ENCODE peak calls at places on chromosomes 6 and 20, in four cellular contexts. Y is HepG2, B is K562, M is GM12878. L is an unnamed sample.

GRCh38 chr6:41970436-41970846 is 28.8 kb upstream of the CCND3 start:
- DNase-seq in B (no peak), M (no peak), Y (no peak), L (no peak)

GRCh38 chr20:7411075-7411474 is 529.2 kb downstream of the HAO1 start:
- DNase-seq in Y (no peak), M (no peak), B (no peak), L (no peak)

GRCh38 chr20:23624307-23624706 is 13.4 kb downstream of the CST3 start:
- DNase-seq in Y (peak; percentile 55), M (no peak), B (no peak), L (no peak)

GRCh38 chr20:45354423-45355208 is 6.4 kb upstream of the SDC4 start:
- DNase-seq in B (no peak), M (no peak), Y (no peak), L (no peak)

GRCh38 chr6:143270026-143270425 is 180.5 kb downstream of the ADAT2 start:
- DNase-seq in B (no peak), M (no peak), Y (no peak), L (no peak)

GRCh38 chr6:88548891-88549505 is 382.9 kb upstream of the CNR1 start:
- DNase-seq in B (no peak), M (no peak), Y (no peak), L (no peak)

GRCh38 chr20:35599776-35600120 is 15.9 kb upstream of the SPAG4 start:
- DNase-seq in Y (no peak), B (no peak), M (no peak), L (no peak)

GRCh38 chr6:34517966-34518365 is 38.2 kb downstream of the SPDEF start:
- DNase-seq in B (no peak), Y (no peak), M (no peak), L (no peak)

GRCh38 chr6:117076076-117076475 is 189.3 kb upstream of the VGLL2 start:
- DNase-seq in M (no peak), B (no peak), Y (no peak), L (no peak)

GRCh38 chr6:147941143-147941542 is 401.5 kb upstream of the SASH1 start:
- DNase-seq in B (no peak), M (no peak), Y (no peak), L (no peak)

GRCh38 chr6:40710626-40711354 is 123.6 kb upstream of the LRFN2 start:
- DNase-seq in M (peak; percentile 15), B (no peak), Y (no peak), L (no peak)

GRCh38 chr6:135738646-135739045 is 112.9 kb upstream of the PDE7B start:
- DNase-seq in M (no peak), Y (no peak), B (no peak), L (no peak)

GRCh38 chr20:10715035-10715434 is 41.2 kb upstream of the JAG1 start:
- DNase-seq in B (no peak), M (no peak), Y (peak; percentile 86), L (no peak)

GRCh38 chr20:33093582-33093981 is 14.1 kb downstream of the BPIFB4 start:
- DNase-seq in Y (no peak), B (no peak), M (no peak), L (no peak)

GRCh38 chr6:44681782-44682181 is 294.3 kb downstream of the CDC5L start:
- DNase-seq in M (no peak), Y (no peak), B (no peak), L (no peak)

GRCh38 chr6:163816441-163816840 is 401.9 kb downstream of the QKI start:
- DNase-seq in Y (no peak), B (no peak), M (no peak), L (no peak)

GRCh38 chr6:115796061-115796460 is 264.6 kb downstream of the FRK start:
- DNase-seq in B (no peak), M (no peak), Y (no peak), L (peak; percentile 33)

GRCh38 chr6:108592371-108593337 is 31.9 kb downstream of the FOXO3 start:
- DNase-seq in B (peak; percentile 25), M (peak; percentile 76), Y (no peak), L (peak; percentile 34)

GRCh38 chr20:37337208-37337955 is 8.6 kb upstream of the SRC start:
- DNase-seq in Y (peak; percentile 71), M (no peak), B (no peak), L (no peak)

GRCh38 chr6:37576336-37576737 is 76.6 kb upstream of the CCDC167 start:
- DNase-seq in Y (no peak), M (no peak), B (no peak), L (no peak)

GRCh38 chr20:34907616-34908469 is 31.4 kb downstream of the ACSS2 start:
- DNase-seq in B (no peak), M (no peak), Y (peak; percentile 26), L (no peak)

GRCh38 chr20:33443006-33443511 is 504 bp downstream of the SNTA1 start:
- DNase-seq in M (no peak), Y (no peak), B (peak; percentile 61), L (peak; percentile 56)

GRCh38 chr6:111605100-111605748 is 454 bp downstream of the TRAF3IP2 start:
- DNase-seq in B (peak; percentile 49), M (no peak), Y (no peak), L (peak; percentile 59)

GRCh38 chr20:32436968-32437367 is 78.8 kb downstream of the ASXL1 start:
- DNase-seq in Y (no peak), B (no peak), M (no peak), L (no peak)

GRCh38 chr20:50191566-50192363 is 1.1 kb downstream of the CEBPB start:
- DNase-seq in B (peak; percentile 69), M (no peak), Y (peak; percentile 42), L (peak; percentile 59)

GRCh38 chr20:49245921-49246740 is 26.9 kb downstream of the DDX27 start:
- DNase-seq in B (peak; percentile 50), M (no peak), Y (peak; percentile 68), L (peak; percentile 63)

GRCh38 chr6:67094431-67094830 is 1387.4 kb upstream of the EYS start:
- DNase-seq in Y (no peak), B (no peak), M (no peak), L (no peak)

GRCh38 chr6:13175759-13176158 is 152.6 kb downstream of the TBC1D7 start:
- DNase-seq in Y (no peak), B (no peak), M (no peak), L (no peak)

GRCh38 chr6:33206864-33207568 is 1.3 kb upstream of the RING1 start:
- DNase-seq in M (no peak), Y (no peak), B (no peak), L (no peak)

GRCh38 chr6:112360498-112360897 is 13.4 kb downstream of the RFPL4B start:
- DNase-seq in M (no peak), B (no peak), Y (no peak), L (no peak)

GRCh38 chr20:10857362-10858070 is 183.7 kb upstream of the JAG1 start:
- DNase-seq in Y (peak; percentile 58), B (no peak), M (no peak), L (no peak)

GRCh38 chr6:170227521-170227983 is 63.3 kb downstream of the DLL1 start:
- DNase-seq in M (no peak), Y (no peak), B (no peak), L (no peak)

GRCh38 chr20:16526433-16527380 is 46.5 kb downstream of the KIF16B start:
- DNase-seq in B (no peak), M (no peak), Y (no peak), L (no peak)

GRCh38 chr6:44486002-44486421 is 98.5 kb downstream of the CDC5L start:
- DNase-seq in B (no peak), Y (no peak), M (no peak), L (no peak)

GRCh38 chr20:46293084-46293483 is 15.2 kb downstream of the CDH22 start:
- DNase-seq in Y (peak; percentile 51), M (no peak), B (peak; percentile 38), L (peak; percentile 47)

GRCh38 chr6:82397962-82398692 is 34.5 kb downstream of the TPBG start:
- DNase-seq in M (no peak), B (no peak), Y (no peak), L (no peak)

DNA sequence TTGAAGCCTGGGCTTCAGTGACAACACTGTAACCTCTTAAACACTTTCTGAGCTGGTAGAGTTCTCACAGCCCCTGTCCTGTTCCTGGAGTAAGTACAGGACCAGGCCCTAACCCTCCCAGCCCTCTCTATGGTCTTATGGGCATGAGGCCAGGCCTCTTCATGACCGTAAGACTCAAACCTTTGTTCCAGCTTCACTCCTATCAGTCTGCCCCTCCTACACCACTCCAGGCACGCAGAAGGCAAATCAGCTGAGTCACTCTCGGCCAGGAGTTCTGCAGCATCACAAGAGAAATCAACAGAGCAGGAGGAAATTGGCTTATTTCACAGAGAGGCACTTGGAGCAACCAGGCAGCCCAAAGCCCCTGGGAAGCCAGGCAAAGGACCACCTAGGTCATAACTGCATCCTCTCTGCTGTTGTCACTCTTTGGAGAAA is 25.3 kb upstream of the CHD6 start:
- DNase-seq in M (no peak), Y (peak; percentile 93), B (peak; percentile 61), L (no peak)
- TF ChIP-seq FOXK2 in M (no peak), Y (no peak), B (peak; percentile 43), L (no peak)

GRCh38 chr20:52003976-52004375 is 187.6 kb downstream of the ZFP64 start:
- DNase-seq in Y (no peak), M (no peak), B (no peak), L (no peak)

GRCh38 chr20:52003415-52003814 is 188.2 kb downstream of the ZFP64 start:
- DNase-seq in B (no peak), M (no peak), Y (no peak), L (no peak)

GRCh38 chr20:52001999-52002666 is 189.4 kb downstream of the ZFP64 start:
- DNase-seq in B (no peak), Y (peak; percentile 92), M (no peak), L (peak; percentile 23)

GRCh38 chr20:52008874-52009273 is 182.7 kb downstream of the ZFP64 start:
- DNase-seq in M (no peak), Y (no peak), B (no peak), L (no peak)

GRCh38 chr20:52004720-52005119 is 186.9 kb downstream of the ZFP64 start:
- DNase-seq in B (no peak), M (no peak), Y (no peak), L (no peak)
- TF ChIP-seq BHLHE40 in B (no peak), M (no peak), Y (no peak), L (no peak)

GRCh38 chr6:134472661-134473060 is 154.7 kb upstream of the SGK1 start:
- DNase-seq in Y (no peak), M (no peak), B (no peak), L (no peak)
- TF ChIP-seq FOXK2 in Y (no peak), M (no peak), B (no peak), L (no peak)

GRCh38 chr6:43339168-43339567 is 30.3 kb downstream of the ZNF318 start:
- DNase-seq in B (no peak), M (peak; percentile 55), Y (no peak), L (no peak)
- TF ChIP-seq BHLHE40 in B (no peak), M (peak; percentile 61), Y (no peak), L (no peak)

GRCh38 chr6:138182939-138183791 is 21.4 kb downstream of the ARFGEF3 start:
- DNase-seq in B (no peak), M (no peak), Y (no peak), L (no peak)
- TF ChIP-seq FOXK2 in B (no peak), M (no peak), Y (no peak), L (no peak)

L was measured in HEK293T.